ENCODE peak calls at places on chromosome 16, in eight cellular contexts. A, L, X, G, B, W, E and H are unnamed samples. For H3K4me1 and H3K27me3, the result is how much of the 10 kb centered on the place peaks cover.

GRCh38 chr16:75304521-75305363 is 53.3 kb upstream of the BCAR1 start:
- DNase-seq in L (no peak), G (no peak), A (peak), B (no peak), W (peak), X (no peak), E (peak), H (no peak)

GRCh38 chr16:57325458-57325857 is 33.1 kb upstream of the CCL22 start:
- DNase-seq in A (no peak), X (no peak), G (no peak), L (no peak), B (no peak), W (no peak), E (no peak), H (no peak)

GRCh38 chr16:12229759-12230594 is 253.4 kb downstream of the SNX29 start:
- DNase-seq in A (no peak), B (no peak), X (no peak), L (no peak), W (no peak), E (no peak), G (no peak), H (no peak)

GRCh38 chr16:68434654-68435210 is 13.6 kb downstream of the SMPD3 start:
- DNase-seq in W (no peak), L (no peak), X (no peak), G (peak), B (no peak), E (no peak), A (no peak), H (no peak)

GRCh38 chr16:12245088-12245922 is 268.8 kb downstream of the SNX29 start:
- DNase-seq in A (no peak), L (no peak), G (no peak), B (no peak), W (no peak), X (no peak), E (no peak), H (no peak)

GRCh38 chr16:63324306-63324705 is 1288.1 kb upstream of the CDH8 start:
- DNase-seq in A (no peak), G (no peak), E (no peak), L (no peak), X (no peak), W (no peak), B (no peak), H (no peak)

GRCh38 chr16:48445782-48446533 is 60.7 kb upstream of the SIAH1 start:
- DNase-seq in G (no peak), X (no peak), L (no peak), B (no peak), A (no peak), W (no peak), E (no peak), H (no peak)

GRCh38 chr16:89505204-89506112 is 2.7 kb upstream of the SPG7 start:
- DNase-seq in B (peak), G (peak), X (peak), E (peak), A (peak), W (peak), L (peak), H (peak)

GRCh38 chr16:90044111-90044551 is 24.9 kb upstream of the DBNDD1 start:
- DNase-seq in L (no peak), X (no peak), E (peak), A (no peak), G (peak), W (peak), B (no peak), H (peak)

GRCh38 chr16:89828199-89828869 is at the start of gene SPIRE2:
- DNase-seq in G (peak), X (peak), A (peak), L (no peak), E (peak), B (no peak), W (peak), H (no peak)

GRCh38 chr16:30444231-30445148 is 1.2 kb downstream of the SEPHS2 start:
- DNase-seq in W (no peak), X (no peak), G (no peak), E (no peak), L (no peak), B (no peak), A (no peak), H (no peak)

GRCh38 chr16:77169650-77170236 is 21.2 kb upstream of the MON1B start:
- DNase-seq in B (no peak), W (peak), G (no peak), E (no peak), L (no peak), X (no peak), A (no peak), H (no peak)

GRCh38 chr16:85395207-85395912 is 217.8 kb upstream of the GSE1 start:
- DNase-seq in G (no peak), X (peak), A (peak), B (peak), E (peak), L (peak), W (peak), H (peak)

GRCh38 chr16:48158296-48158695 is 2.5 kb upstream of the ABCC12 start:
- DNase-seq in G (peak), L (peak), A (no peak), X (no peak), B (no peak), E (no peak), W (no peak), H (no peak)

GRCh38 chr16:86300746-86301480 is 209.4 kb upstream of the FOXF1 start:
- DNase-seq in L (no peak), B (no peak), G (no peak), E (no peak), X (no peak), W (no peak), A (no peak), H (peak)

GRCh38 chr16:79528281-79528680 is 72.3 kb downstream of the MAF start:
- DNase-seq in W (no peak), A (no peak), B (no peak), G (no peak), L (no peak), X (no peak), E (no peak), H (no peak)

GRCh38 chr16:85417156-85417860 is 195.8 kb upstream of the GSE1 start:
- DNase-seq in B (no peak), X (peak), A (no peak), E (peak), G (no peak), L (no peak), W (peak), H (peak)

GRCh38 chr16:11796227-11797165 is 562 bp downstream of the ZC3H7A start:
- DNase-seq in A (peak), E (peak), B (no peak), G (no peak), W (peak), X (peak), L (no peak), H (peak)

DNA sequence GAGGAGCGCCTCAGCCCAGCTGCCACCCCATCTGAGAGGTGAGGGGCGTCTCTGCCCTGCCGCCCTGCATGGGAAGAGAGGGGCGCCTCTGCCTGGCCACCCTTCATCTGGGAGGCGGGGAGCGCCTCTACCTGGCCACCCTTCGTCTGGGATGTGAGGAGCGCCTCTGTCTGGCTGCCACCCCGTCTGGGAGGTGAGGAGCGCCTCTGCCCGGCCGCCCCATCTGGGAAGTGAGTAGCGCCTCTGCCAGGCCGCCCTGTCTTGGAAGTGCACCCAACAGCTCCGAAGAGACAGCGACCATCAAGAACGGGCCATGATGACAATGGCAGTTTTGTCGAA is 114.4 kb upstream of the CES5A start:
- DNase-seq in E (no peak), B (no peak), X (no peak), G (no peak), L (no peak), A (no peak), W (no peak), H (no peak)
- H3K4me1 ChIP-seq in E (under half), B (under half), X (under half), G (under half), L (under half), A (under half), W (under half), H (under half)

DNA sequence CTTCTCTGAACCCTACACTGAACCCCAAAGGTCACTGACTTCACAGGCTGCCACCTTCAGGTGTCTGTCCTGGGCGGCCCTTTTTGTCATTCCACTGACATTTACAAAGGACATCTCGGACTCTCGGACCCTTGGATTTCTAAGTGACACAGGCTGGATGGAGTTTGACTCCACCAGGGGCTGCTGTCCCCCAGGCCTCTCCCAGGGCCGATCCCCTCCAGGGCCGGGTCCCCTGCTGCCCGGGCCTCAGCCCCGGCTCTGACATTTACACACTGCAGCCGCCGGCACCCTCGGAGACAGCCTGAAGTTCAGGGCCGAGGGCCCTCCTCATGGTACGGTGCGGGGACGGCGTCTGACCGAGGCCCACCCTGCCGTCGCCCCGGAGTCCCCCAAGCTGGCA is 24.1 kb downstream of the CACNA1H start:
- DNase-seq in B (no peak), L (no peak), A (no peak), X (no peak), G (no peak), E (no peak), W (no peak), H (no peak)
- H3K27me3 ChIP-seq in B (under half), L (under half), A (under half), X (under half), G (half or more), E (under half), W (under half), H (under half)

GRCh38 chr16:49835116-49835880 is 20.6 kb downstream of the ZNF423 start:
- DNase-seq in B (no peak), A (peak), X (no peak), W (no peak), E (no peak), G (no peak), L (no peak), H (no peak)
- H3K27ac ChIP-seq in B (peak), A (peak), X (peak), W (peak), E (no peak), G (peak), L (no peak), H (no peak)

DNA sequence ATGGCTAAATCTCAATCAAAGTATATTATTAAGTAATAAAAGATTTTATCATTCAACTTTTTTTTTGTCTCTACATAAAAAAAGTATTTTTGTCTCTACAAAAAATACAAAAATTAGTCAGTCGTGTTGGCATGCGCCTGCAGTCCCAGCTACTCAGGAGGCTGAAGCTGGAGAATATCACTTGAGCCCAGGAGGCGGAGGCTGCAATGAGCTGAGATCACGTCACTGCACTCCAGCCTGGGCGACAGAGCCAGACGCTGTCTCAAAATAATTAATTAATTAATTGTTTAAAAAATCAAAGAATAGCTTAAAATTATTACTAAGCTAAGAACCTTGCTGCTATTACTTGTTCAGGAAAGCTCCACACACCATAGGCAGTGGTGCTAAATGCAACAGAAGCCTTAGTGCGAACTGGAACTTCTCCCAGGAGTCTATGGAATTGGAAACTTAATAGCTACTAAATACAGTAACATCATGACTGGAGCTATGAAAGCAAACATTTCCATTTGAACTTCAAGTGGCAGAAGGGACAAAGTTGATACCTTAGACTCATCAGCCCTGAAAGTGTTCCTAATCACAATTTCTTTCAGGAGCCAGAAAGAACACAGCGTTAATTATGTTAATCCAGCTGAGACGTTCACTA is 22.6 kb downstream of the ADCY9 start:
- DNase-seq in A (peak), W (no peak), L (no peak), G (no peak), X (peak), B (peak), E (peak), H (no peak)
- H3K4me1 ChIP-seq in A (half or more), W (half or more), L (under half), G (under half), X (half or more), B (half or more), E (under half), H (under half)